ENCODE peak calls at places on chromosome 6, in five cellular contexts. M is CD4-positive, alpha-beta T cell; F is choroid plexus epithelial cell; A is DMS153; V is hepatocyte. C is an unnamed sample.
A peak's percentile ranks its signal among the peaks of the same experiment; 100 is the strongest.

GRCh38 chr6:73452107-73452461 is at the start of gene CGAS:
- DNase-seq in A (peak; percentile 56), M (peak; percentile 73), F (peak; percentile 51), V (peak; percentile 37), C (peak; percentile 85)

GRCh38 chr6:451847-452246 is 60.3 kb downstream of the IRF4 start:
- DNase-seq in V (no peak), A (no peak), F (no peak), M (no peak), C (no peak)

GRCh38 chr6:3228791-3229565 is 1.5 kb upstream of the TUBB2B start:
- DNase-seq in M (peak; percentile 22), F (peak; percentile 39), V (peak; percentile 49), A (peak; percentile 29), C (peak; percentile 62)

GRCh38 chr6:112780498-112781096 is 433.5 kb downstream of the RFPL4B start:
- DNase-seq in A (no peak), M (no peak), F (peak; percentile 95), V (peak; percentile 88), C (peak; percentile 53)

GRCh38 chr6:163679753-163680152 is 265.2 kb downstream of the QKI start:
- DNase-seq in A (no peak), F (peak; percentile 50), V (peak; percentile 30), M (no peak), C (no peak)

GRCh38 chr6:31139599-31139998 is 733 bp upstream of the PSORS1C2 start:
- DNase-seq in V (no peak), A (no peak), F (no peak), M (no peak), C (no peak)

GRCh38 chr6:11064836-11065235 is 20.7 kb upstream of the ELOVL2 start:
- DNase-seq in F (no peak), A (no peak), V (no peak), M (no peak), C (no peak)

GRCh38 chr6:129105793-129106192 is 222.9 kb downstream of the LAMA2 start:
- DNase-seq in A (no peak), V (no peak), F (no peak), M (no peak), C (no peak)

GRCh38 chr6:156881687-156882629 is 104.8 kb downstream of the ARID1B start:
- DNase-seq in A (no peak), M (no peak), V (no peak), F (no peak), C (no peak)

GRCh38 chr6:99434702-99435530 is 9.8 kb upstream of the PNISR start:
- DNase-seq in M (no peak), F (peak; percentile 65), A (no peak), V (peak; percentile 16), C (peak; percentile 20)

GRCh38 chr6:154485784-154486183 is 24.7 kb downstream of the CNKSR3 start:
- DNase-seq in V (no peak), M (no peak), F (no peak), A (peak; percentile 35), C (no peak)

GRCh38 chr6:142297996-142298753 is 3.6 kb upstream of the ADGRG6 start:
- DNase-seq in M (no peak), F (peak; percentile 91), V (no peak), A (no peak), C (no peak)

GRCh38 chr6:85660181-85660611 is 17.5 kb upstream of the SYNCRIP start:
- DNase-seq in V (peak; percentile 39), F (peak; percentile 95), M (no peak), A (no peak), C (no peak)

GRCh38 chr6:110876170-110876773 is 1.7 kb downstream of the AMD1 start:
- DNase-seq in V (peak; percentile 89), F (peak; percentile 88), M (peak; percentile 34), A (peak; percentile 75), C (peak; percentile 69)

GRCh38 chr6:1285589-1286340 is 26.1 kb upstream of the FOXQ1 start:
- DNase-seq in V (peak; percentile 33), A (no peak), F (peak; percentile 86), M (no peak), C (no peak)

GRCh38 chr6:4264076-4264475 is 128.7 kb upstream of the ECI2 start:
- DNase-seq in M (no peak), V (no peak), A (no peak), F (no peak), C (no peak)